ENCODE peak calls at places on chromosomes 5 and 9, in four cellular contexts. One of them, this sample, is unnamed.

GRCh38 chr5:322281-322941 is 897 bp downstream of the AHRR start:
- DNase-seq in GM12864: no peak
- DNase-seq in cardiac fibroblast: peak; percentile 26
- DNase-seq in NCI-H1930: no peak
- DNase-seq in this sample: no peak

GRCh38 chr9:93009337-93010015 is 49.0 kb upstream of the SUSD3 start:
- DNase-seq in GM12864: no peak
- DNase-seq in cardiac fibroblast: no peak
- DNase-seq in NCI-H1930: no peak
- DNase-seq in this sample: no peak

GRCh38 chr9:133534346-133535284 is at the start of gene ADAMTSL2:
- DNase-seq in GM12864: no peak
- DNase-seq in cardiac fibroblast: peak; percentile 64
- DNase-seq in NCI-H1930: no peak
- DNase-seq in this sample: no peak

GRCh38 chr9:114677418-114677817 is 4.6 kb downstream of the TEX48 start:
- DNase-seq in GM12864: no peak
- DNase-seq in cardiac fibroblast: peak; percentile 100
- DNase-seq in NCI-H1930: no peak
- DNase-seq in this sample: no peak

GRCh38 chr9:97985058-97985861 is 2.1 kb downstream of the ANP32B start:
- DNase-seq in GM12864: no peak
- DNase-seq in cardiac fibroblast: peak; percentile 43
- DNase-seq in NCI-H1930: peak; percentile 51
- DNase-seq in this sample: peak; percentile 9

GRCh38 chr5:33850100-33850594 is 41.6 kb downstream of the ADAMTS12 start:
- DNase-seq in GM12864: peak; percentile 99
- DNase-seq in cardiac fibroblast: peak; percentile 89
- DNase-seq in NCI-H1930: no peak
- DNase-seq in this sample: peak; percentile 99

GRCh38 chr9:123924727-123925126 is 5.2 kb downstream of the DENND1A start:
- DNase-seq in GM12864: no peak
- DNase-seq in cardiac fibroblast: no peak
- DNase-seq in NCI-H1930: no peak
- DNase-seq in this sample: no peak

GRCh38 chr9:703392-703791 is 138.1 kb upstream of the DMRT1 start:
- DNase-seq in GM12864: no peak
- DNase-seq in cardiac fibroblast: no peak
- DNase-seq in NCI-H1930: no peak
- DNase-seq in this sample: no peak

GRCh38 chr5:97529354-97529753 is 346.3 kb upstream of the RIOK2 start:
- DNase-seq in GM12864: no peak
- DNase-seq in cardiac fibroblast: peak; percentile 32
- DNase-seq in NCI-H1930: no peak
- DNase-seq in this sample: no peak

GRCh38 chr5:146867996-146868708 is 10.4 kb downstream of the PPP2R2B start:
- DNase-seq in GM12864: no peak
- DNase-seq in cardiac fibroblast: no peak
- DNase-seq in NCI-H1930: no peak
- DNase-seq in this sample: no peak

GRCh38 chr9:114097613-114098020 is 1.5 kb downstream of the KIF12 start:
- DNase-seq in GM12864: no peak
- DNase-seq in cardiac fibroblast: peak; percentile 37
- DNase-seq in NCI-H1930: no peak
- DNase-seq in this sample: no peak

This sample was measured in GM12878.